ENCODE peak calls at places on chromosomes 12 and 14, in six cellular contexts. One of them, this sample, is unnamed.

GRCh38 chr12:99960312-99960711 is 24.4 kb downstream of the ANKS1B start:
- DNase-seq in neural progenitor cell: no peak
- DNase-seq in Karpas-422: no peak
- DNase-seq in IMR-90: no peak
- DNase-seq in OCI-LY7: no peak
- DNase-seq in HCT116: no peak
- DNase-seq in this sample: peak; percentile 80

GRCh38 chr14:23577710-23578392 is 739 bp downstream of the JPH4 start:
- DNase-seq in neural progenitor cell: peak; percentile 63
- DNase-seq in Karpas-422: no peak
- DNase-seq in IMR-90: no peak
- DNase-seq in OCI-LY7: no peak
- DNase-seq in HCT116: no peak
- DNase-seq in this sample: no peak

GRCh38 chr14:93017341-93017797 is 94.4 kb downstream of the CHGA start:
- DNase-seq in IMR-90: no peak
- DNase-seq in neural progenitor cell: no peak
- DNase-seq in Karpas-422: no peak
- DNase-seq in HCT116: no peak
- DNase-seq in OCI-LY7: no peak
- DNase-seq in this sample: peak; percentile 43

GRCh38 chr12:115584156-115584555 is 693.3 kb downstream of the MED13L start:
- DNase-seq in Karpas-422: no peak
- DNase-seq in OCI-LY7: no peak
- DNase-seq in neural progenitor cell: no peak
- DNase-seq in HCT116: no peak
- DNase-seq in IMR-90: no peak
- DNase-seq in this sample: no peak

GRCh38 chr12:127150479-127150878 is 1116.5 kb upstream of the TMEM132C start:
- DNase-seq in OCI-LY7: no peak
- DNase-seq in IMR-90: no peak
- DNase-seq in neural progenitor cell: no peak
- DNase-seq in Karpas-422: no peak
- DNase-seq in HCT116: no peak
- DNase-seq in this sample: no peak

GRCh38 chr12:27057543-27057942 is 24.8 kb downstream of the C12orf71 start:
- DNase-seq in HCT116: no peak
- DNase-seq in OCI-LY7: no peak
- DNase-seq in neural progenitor cell: no peak
- DNase-seq in IMR-90: no peak
- DNase-seq in Karpas-422: no peak
- DNase-seq in this sample: no peak

GRCh38 chr12:52305921-52306705 is 14.8 kb upstream of the KRT81 start:
- DNase-seq in Karpas-422: no peak
- DNase-seq in HCT116: no peak
- DNase-seq in neural progenitor cell: no peak
- DNase-seq in OCI-LY7: no peak
- DNase-seq in IMR-90: no peak
- DNase-seq in this sample: peak; percentile 75

GRCh38 chr12:32881107-32881506 is 15.5 kb downstream of the PKP2 start:
- DNase-seq in HCT116: no peak
- DNase-seq in OCI-LY7: no peak
- DNase-seq in IMR-90: no peak
- DNase-seq in neural progenitor cell: no peak
- DNase-seq in Karpas-422: no peak
- DNase-seq in this sample: no peak

GRCh38 chr12:77120695-77121094 is 55.3 kb upstream of the E2F7 start:
- DNase-seq in neural progenitor cell: no peak
- DNase-seq in OCI-LY7: no peak
- DNase-seq in Karpas-422: no peak
- DNase-seq in IMR-90: peak; percentile 65
- DNase-seq in HCT116: no peak
- DNase-seq in this sample: no peak

GRCh38 chr14:23358553-23359166 is 6.0 kb upstream of the SLC22A17 start:
- DNase-seq in neural progenitor cell: no peak
- DNase-seq in OCI-LY7: no peak
- DNase-seq in HCT116: no peak
- DNase-seq in IMR-90: no peak
- DNase-seq in Karpas-422: no peak
- DNase-seq in this sample: peak; percentile 66

GRCh38 chr12:93127582-93128331 is 198.7 kb upstream of the EEA1 start:
- DNase-seq in OCI-LY7: no peak
- DNase-seq in neural progenitor cell: peak; percentile 9
- DNase-seq in IMR-90: peak; percentile 92
- DNase-seq in HCT116: no peak
- DNase-seq in Karpas-422: peak; percentile 44
- DNase-seq in this sample: no peak

GRCh38 chr14:54420478-54421116 is 20.6 kb downstream of the CNIH1 start:
- DNase-seq in Karpas-422: peak; percentile 68
- DNase-seq in neural progenitor cell: peak; percentile 53
- DNase-seq in HCT116: peak; percentile 29
- DNase-seq in OCI-LY7: peak; percentile 35
- DNase-seq in IMR-90: peak; percentile 58
- DNase-seq in this sample: no peak

GRCh38 chr12:80031229-80031628 is 68.1 kb upstream of the OTOGL start:
- DNase-seq in IMR-90: no peak
- DNase-seq in neural progenitor cell: no peak
- DNase-seq in OCI-LY7: no peak
- DNase-seq in HCT116: no peak
- DNase-seq in Karpas-422: no peak
- DNase-seq in this sample: no peak

GRCh38 chr12:64633940-64634337 is 23.6 kb downstream of the RASSF3 start:
- DNase-seq in HCT116: no peak
- DNase-seq in IMR-90: peak; percentile 83
- DNase-seq in Karpas-422: no peak
- DNase-seq in OCI-LY7: no peak
- DNase-seq in neural progenitor cell: no peak
- DNase-seq in this sample: peak; percentile 73

GRCh38 chr12:70040141-70040540 is 203.1 kb upstream of the CNOT2 start:
- DNase-seq in HCT116: no peak
- DNase-seq in Karpas-422: no peak
- DNase-seq in IMR-90: peak; percentile 72
- DNase-seq in neural progenitor cell: no peak
- DNase-seq in OCI-LY7: no peak
- DNase-seq in this sample: peak; percentile 14

GRCh38 chr12:52865090-52865944 is 16.5 kb upstream of the KRT78 start:
- DNase-seq in Karpas-422: peak; percentile 57
- DNase-seq in OCI-LY7: peak; percentile 25
- DNase-seq in IMR-90: peak; percentile 60
- DNase-seq in neural progenitor cell: peak; percentile 87
- DNase-seq in HCT116: peak; percentile 79
- DNase-seq in this sample: peak; percentile 97

GRCh38 chr12:67512061-67512460 is 136.5 kb upstream of the DYRK2 start:
- DNase-seq in HCT116: no peak
- DNase-seq in IMR-90: no peak
- DNase-seq in OCI-LY7: no peak
- DNase-seq in Karpas-422: no peak
- DNase-seq in neural progenitor cell: no peak
- DNase-seq in this sample: no peak

GRCh38 chr12:59499774-59500173 is 96.1 kb upstream of the SLC16A7 start:
- DNase-seq in OCI-LY7: no peak
- DNase-seq in IMR-90: no peak
- DNase-seq in HCT116: no peak
- DNase-seq in Karpas-422: no peak
- DNase-seq in neural progenitor cell: no peak
- DNase-seq in this sample: no peak
- H3K4me2 ChIP-seq in OCI-LY7: no peak overlapping the region
- H3K4me2 ChIP-seq in IMR-90: no peak overlapping the region
- H3K4me2 ChIP-seq in HCT116: no peak overlapping the region
- H3K4me2 ChIP-seq in Karpas-422: no peak overlapping the region
- H3K4me2 ChIP-seq in neural progenitor cell: no peak overlapping the region
- H3K4me2 ChIP-seq in this sample: no peak overlapping the region

GRCh38 chr14:90629471-90629870 is 186.8 kb downstream of the TTC7B start:
- DNase-seq in OCI-LY7: no peak
- DNase-seq in Karpas-422: no peak
- DNase-seq in IMR-90: peak; percentile 23
- DNase-seq in HCT116: no peak
- DNase-seq in neural progenitor cell: no peak
- DNase-seq in this sample: no peak

GRCh38 chr14:90625445-90625844 is 190.8 kb downstream of the TTC7B start:
- DNase-seq in Karpas-422: no peak
- DNase-seq in neural progenitor cell: no peak
- DNase-seq in OCI-LY7: no peak
- DNase-seq in HCT116: no peak
- DNase-seq in IMR-90: no peak
- DNase-seq in this sample: no peak

GRCh38 chr14:90628825-90629224 is 187.4 kb downstream of the TTC7B start:
- DNase-seq in neural progenitor cell: no peak
- DNase-seq in OCI-LY7: no peak
- DNase-seq in IMR-90: no peak
- DNase-seq in HCT116: no peak
- DNase-seq in Karpas-422: no peak
- DNase-seq in this sample: no peak

GRCh38 chr14:90626550-90626949 is 189.7 kb downstream of the TTC7B start:
- DNase-seq in Karpas-422: no peak
- DNase-seq in IMR-90: no peak
- DNase-seq in HCT116: no peak
- DNase-seq in neural progenitor cell: no peak
- DNase-seq in OCI-LY7: no peak
- DNase-seq in this sample: no peak

GRCh38 chr14:90627478-90627877 is 188.8 kb downstream of the TTC7B start:
- DNase-seq in IMR-90: no peak
- DNase-seq in neural progenitor cell: no peak
- DNase-seq in OCI-LY7: no peak
- DNase-seq in HCT116: no peak
- DNase-seq in Karpas-422: no peak
- DNase-seq in this sample: no peak
- H3K27ac ChIP-seq in IMR-90: no peak overlapping the region
- H3K27ac ChIP-seq in neural progenitor cell: no peak overlapping the region
- H3K27ac ChIP-seq in OCI-LY7: no peak overlapping the region
- H3K27ac ChIP-seq in HCT116: no peak overlapping the region
- H3K27ac ChIP-seq in Karpas-422: no peak overlapping the region
- H3K27ac ChIP-seq in this sample: no peak overlapping the region

DNA sequence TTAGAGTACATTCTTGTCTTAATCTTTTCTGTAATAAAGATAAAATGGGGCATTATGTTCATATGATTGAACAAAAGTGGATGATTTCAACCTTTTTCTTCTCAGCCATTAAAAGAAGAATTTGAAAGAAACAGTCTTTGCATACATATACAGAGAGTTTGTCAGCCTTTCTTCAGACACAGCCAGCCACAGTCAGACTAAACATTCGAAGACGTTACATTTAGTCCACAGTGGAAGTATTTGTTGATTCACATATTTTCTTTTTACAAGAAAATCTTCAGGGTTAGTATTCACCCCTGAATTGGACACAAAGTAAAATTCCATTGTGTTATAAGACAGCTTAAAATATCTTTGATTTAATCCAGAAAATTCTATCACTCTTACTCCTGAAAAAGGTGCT is 36.2 kb downstream of the ETV6 start:
- DNase-seq in Karpas-422: no peak
- DNase-seq in HCT116: no peak
- DNase-seq in OCI-LY7: no peak
- DNase-seq in IMR-90: peak; percentile 66
- DNase-seq in neural progenitor cell: no peak
- DNase-seq in this sample: no peak
- H3K4me1 ChIP-seq in Karpas-422: no peaks in the 10 kb centered on the region
- H3K4me1 ChIP-seq in HCT116: no peaks in the 10 kb centered on the region
- H3K4me1 ChIP-seq in OCI-LY7: peaks cover 11% of the 10 kb centered on the region
- H3K4me1 ChIP-seq in IMR-90: peaks cover 18% of the 10 kb centered on the region
- H3K4me1 ChIP-seq in neural progenitor cell: peaks cover 6% of the 10 kb centered on the region
- H3K4me1 ChIP-seq in this sample: peaks cover 19% of the 10 kb centered on the region

GRCh38 chr14:68655021-68655811 is 137.7 kb downstream of the ZFP36L1 start:
- DNase-seq in OCI-LY7: no peak
- DNase-seq in Karpas-422: no peak
- DNase-seq in HCT116: no peak
- DNase-seq in neural progenitor cell: no peak
- DNase-seq in IMR-90: peak; percentile 56
- DNase-seq in this sample: no peak
- H3K4me2 ChIP-seq in OCI-LY7: no peak overlapping the region
- H3K4me2 ChIP-seq in Karpas-422: no peak overlapping the region
- H3K4me2 ChIP-seq in HCT116: no peak overlapping the region
- H3K4me2 ChIP-seq in neural progenitor cell: no peak overlapping the region
- H3K4me2 ChIP-seq in IMR-90: no peak overlapping the region
- H3K4me2 ChIP-seq in this sample: no peak overlapping the region

DNA sequence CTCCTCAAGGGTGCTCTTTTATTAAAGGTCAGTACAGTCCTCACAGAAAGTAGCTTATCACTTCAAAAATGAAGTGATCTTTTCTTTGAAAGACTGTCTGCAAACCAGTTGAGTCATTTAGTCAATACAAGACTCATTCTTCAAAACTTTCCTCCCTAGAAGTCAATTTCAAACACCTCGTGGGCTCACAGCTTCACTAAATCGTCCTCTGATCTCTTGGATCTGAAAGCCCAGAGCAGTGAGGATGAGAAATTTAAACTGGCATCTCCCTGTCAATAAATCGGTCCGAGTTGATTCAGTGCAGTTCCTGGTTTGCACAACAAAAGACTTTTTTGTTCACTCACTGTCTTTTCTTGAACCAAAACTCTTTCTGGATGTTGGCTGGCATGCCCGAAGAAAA is 44.5 kb downstream of the NUAK1 start:
- DNase-seq in Karpas-422: no peak
- DNase-seq in OCI-LY7: no peak
- DNase-seq in neural progenitor cell: no peak
- DNase-seq in HCT116: no peak
- DNase-seq in IMR-90: no peak
- DNase-seq in this sample: peak; percentile 65
- H3K27ac ChIP-seq in Karpas-422: no peak overlapping the region
- H3K27ac ChIP-seq in OCI-LY7: no peak overlapping the region
- H3K27ac ChIP-seq in neural progenitor cell: no peak overlapping the region
- H3K27ac ChIP-seq in HCT116: no peak overlapping the region
- H3K27ac ChIP-seq in IMR-90: no peak overlapping the region
- H3K27ac ChIP-seq in this sample: no peak overlapping the region

This sample was measured in osteoblast.